ENCODE peak calls at places on chromosomes 6 and 20, in ten cellular contexts. M is lung; I is NCI-H1092 treated with DMSO at 0.1 percent for 48 hours; T is fibroblast of mammary gland; V is left ventricle myocardium inferior; W is SJSA1; K is GM12865; S is activated CD4-positive, CD25-positive, alpha-beta regulatory T cell; R is naive thymus-derived CD4-positive, alpha-beta T cell; J is occipital lobe. Y is an unnamed sample.

GRCh38 chr6:30684386-30685156 is 1.9 kb downstream of the PPP1R18 start:
- DNase-seq in K (peak), J (no peak), W (peak), R (no peak), M (no peak), S (peak), V (peak), T (peak), I (no peak), Y (peak)

GRCh38 chr20:63695419-63696310 is 787 bp upstream of the TNFRSF6B start:
- DNase-seq in I (no peak), S (no peak), J (no peak), W (no peak), K (no peak), V (peak), M (no peak), T (no peak), R (no peak), Y (no peak)

GRCh38 chr20:9344080-9344920 is 170.1 kb upstream of the LAMP5 start:
- DNase-seq in V (no peak), R (no peak), M (no peak), I (no peak), K (no peak), W (no peak), T (peak), J (no peak), S (no peak), Y (no peak)

GRCh38 chr6:54335871-54336270 is 27.6 kb downstream of the TINAG start:
- DNase-seq in K (no peak), J (no peak), I (no peak), R (no peak), V (no peak), T (peak), S (no peak), W (peak), M (no peak), Y (no peak)

GRCh38 chr6:88168362-88168761 is 2.2 kb upstream of the CNR1 start:
- DNase-seq in S (no peak), W (no peak), K (peak), V (no peak), T (no peak), M (no peak), R (no peak), I (no peak), J (no peak), Y (no peak)

GRCh38 chr6:159973951-159974350 is 5.1 kb downstream of the IGF2R start:
- DNase-seq in W (no peak), I (peak), T (peak), S (no peak), M (no peak), J (no peak), K (peak), R (no peak), V (no peak), Y (peak)

GRCh38 chr20:51036827-51037229 is 13.9 kb upstream of the KCNG1 start:
- DNase-seq in T (peak), R (no peak), W (no peak), V (no peak), J (no peak), I (no peak), M (no peak), S (no peak), K (no peak), Y (no peak)

GRCh38 chr6:102841055-102841454 is 1447.5 kb downstream of the GRIK2 start:
- DNase-seq in M (no peak), S (no peak), J (no peak), T (no peak), W (no peak), K (no peak), I (no peak), R (no peak), V (no peak), Y (no peak)

Y was measured in GM20000.